ENCODE peak calls at places on chromosomes 12 and 14, in four cellular contexts. L, M, V and N are unnamed samples.
A peak's percentile ranks its signal among the peaks of the same experiment; 100 is the strongest.

GRCh38 chr12:1527789-1528188 is 66.6 kb downstream of the FBXL14 start:
- DNase-seq in L (no peak), M (peak; percentile 55), V (no peak), N (no peak)

GRCh38 chr14:32208490-32208889 is 5.4 kb upstream of the RNU6-8 start:
- DNase-seq in L (no peak), M (no peak), V (no peak), N (no peak)

GRCh38 chr14:56173360-56173922 is 55.2 kb downstream of the PELI2 start:
- DNase-seq in L (no peak), M (no peak), V (no peak), N (no peak)

GRCh38 chr14:53851394-53852056 is 105.1 kb downstream of the BMP4 start:
- DNase-seq in L (no peak), M (no peak), V (no peak), N (no peak)

GRCh38 chr14:79375336-79375735 is 836.0 kb downstream of the DIO2 start:
- DNase-seq in L (no peak), M (no peak), V (no peak), N (no peak)

GRCh38 chr14:96364911-96365310 is 1.6 kb downstream of the GSKIP start:
- DNase-seq in L (no peak), M (no peak), V (no peak), N (no peak)

GRCh38 chr14:61555056-61555838 is 140.1 kb upstream of the HIF1A start:
- DNase-seq in L (no peak), M (peak; percentile 36), V (no peak), N (no peak)

GRCh38 chr12:24947541-24948451 is 1.1 kb downstream of the BCAT1 start:
- DNase-seq in L (no peak), M (peak; percentile 35), V (no peak), N (no peak)

GRCh38 chr14:74964787-74965769 is 9.7 kb upstream of the PGF start:
- DNase-seq in L (no peak), M (peak; percentile 62), V (no peak), N (no peak)

GRCh38 chr14:91185721-91186120 is 58.8 kb downstream of the GPR68 start:
- DNase-seq in L (no peak), M (peak; percentile 48), V (no peak), N (no peak)

GRCh38 chr12:57152408-57153038 is 5.1 kb upstream of the LRP1-AS start:
- DNase-seq in L (peak; percentile 67), M (peak; percentile 89), V (no peak), N (no peak)

GRCh38 chr14:105853907-105854599 is 327.7 kb downstream of the TMEM121 start:
- DNase-seq in L (peak; percentile 25), M (no peak), V (no peak), N (no peak)

GRCh38 chr12:79886917-79887519 is 47.9 kb downstream of the PPP1R12A start:
- DNase-seq in L (no peak), M (peak; percentile 80), V (no peak), N (no peak)

GRCh38 chr14:62015945-62016344 is 253.7 kb downstream of the SNAPC1 start:
- DNase-seq in L (no peak), M (no peak), V (no peak), N (no peak)

GRCh38 chr12:39102474-39103209 is 197.3 kb upstream of the CPNE8 start:
- DNase-seq in L (no peak), M (peak; percentile 70), V (no peak), N (no peak)

GRCh38 chr12:127149226-127149964 is 1117.6 kb upstream of the TMEM132C start:
- DNase-seq in L (no peak), M (peak; percentile 92), V (no peak), N (no peak)

GRCh38 chr14:70857499-70857895 is 48.2 kb upstream of the MAP3K9 start:
- DNase-seq in L (no peak), M (no peak), V (no peak), N (no peak)

GRCh38 chr14:21987937-21988336 is 314.3 kb upstream of the OR4E1 start:
- DNase-seq in L (no peak), M (peak; percentile 2), V (no peak), N (no peak)

GRCh38 chr12:9634177-9634803 is 26.6 kb upstream of the KLRB1 start:
- DNase-seq in L (no peak), M (peak; percentile 74), V (no peak), N (no peak)

GRCh38 chr12:3077572-3078081 is 448 bp downstream of the TSPAN9 start:
- DNase-seq in L (peak; percentile 75), M (peak; percentile 69), V (no peak), N (no peak)

GRCh38 chr12:69042970-69043369 is 110.0 kb upstream of the CPM start:
- DNase-seq in L (no peak), M (no peak), V (no peak), N (no peak)

GRCh38 chr12:106135075-106135474 is 3.7 kb downstream of the NUAK1 start:
- DNase-seq in L (no peak), M (peak; percentile 74), V (no peak), N (no peak)

GRCh38 chr14:60753264-60754126 is 18.9 kb downstream of the MNAT1 start:
- DNase-seq in L (no peak), M (no peak), V (no peak), N (no peak)

GRCh38 chr12:101018540-101018939 is 191.5 kb downstream of the SLC5A8 start:
- DNase-seq in L (no peak), M (peak; percentile 81), V (no peak), N (no peak)

GRCh38 chr12:47885012-47885501 is 19.7 kb downstream of the VDR start:
- DNase-seq in L (no peak), M (no peak), V (no peak), N (no peak)

GRCh38 chr12:121712462-121713256 is at the start of gene TMEM120B:
- DNase-seq in L (peak; percentile 92), M (peak; percentile 63), V (peak; percentile 86), N (peak; percentile 88)

GRCh38 chr12:121705514-121705913 is 7.0 kb upstream of the TMEM120B start:
- DNase-seq in L (no peak), M (no peak), V (no peak), N (no peak)

GRCh38 chr12:121711925-121712461 is 559 bp upstream of the TMEM120B start:
- DNase-seq in L (no peak), M (peak; percentile 33), V (no peak), N (no peak)

GRCh38 chr12:121708313-121709063 is 4.1 kb upstream of the TMEM120B start:
- DNase-seq in L (no peak), M (no peak), V (no peak), N (no peak)

GRCh38 chr12:121709478-121709890 is 3.1 kb upstream of the TMEM120B start:
- DNase-seq in L (no peak), M (peak; percentile 61), V (no peak), N (no peak)
- TF ChIP-seq CTCF in L (no peak), M (no peak), V (no peak), N (no peak)

DNA sequence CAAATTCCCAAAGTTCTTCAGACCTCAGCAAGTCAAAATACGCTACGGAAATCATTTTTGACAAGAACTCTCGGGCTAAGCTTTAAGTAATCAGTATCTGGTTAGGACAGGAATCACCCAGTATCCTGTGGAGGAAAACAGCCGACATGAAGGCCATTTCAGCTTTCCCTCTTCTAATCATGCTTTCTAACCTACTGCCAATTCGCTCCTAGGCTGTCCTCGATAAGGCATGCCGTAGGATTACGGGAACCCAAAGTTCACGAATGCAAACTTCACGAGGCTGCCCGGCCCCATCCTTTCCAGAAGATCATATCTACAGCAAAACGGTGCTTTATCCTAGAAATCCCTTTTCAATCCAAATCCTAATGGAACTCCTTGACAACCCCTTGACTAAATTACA is 81.9 kb upstream of the PTPRB start:
- DNase-seq in L (no peak), M (no peak), V (no peak), N (no peak)
- TF ChIP-seq CTCF in L (no peak), M (no peak), V (no peak), N (no peak)

GRCh38 chr14:77290705-77291104 is 19.7 kb upstream of the NGB start:
- DNase-seq in L (no peak), M (peak; percentile 14), V (no peak), N (no peak)
- TF ChIP-seq CTCF in L (no peak), M (peak; percentile 10), V (no peak), N (peak; percentile 40)

GRCh38 chr12:89709157-89709993 is 737 bp upstream of the ATP2B1 start:
- DNase-seq in L (peak; percentile 98), M (peak; percentile 99), V (peak; percentile 97), N (peak; percentile 99)
- TF ChIP-seq CTCF in L (no peak), M (no peak), V (no peak), N (no peak)

GRCh38 chr12:11621797-11622423 is 27.6 kb upstream of the ETV6 start:
- DNase-seq in L (no peak), M (no peak), V (no peak), N (no peak)

GRCh38 chr12:11624126-11624525 is 25.3 kb upstream of the ETV6 start:
- DNase-seq in L (no peak), M (no peak), V (no peak), N (no peak)

GRCh38 chr12:11628353-11628752 is 21.1 kb upstream of the ETV6 start:
- DNase-seq in L (no peak), M (no peak), V (no peak), N (no peak)

GRCh38 chr12:11623382-11623781 is 26.1 kb upstream of the ETV6 start:
- DNase-seq in L (no peak), M (no peak), V (no peak), N (no peak)

DNA sequence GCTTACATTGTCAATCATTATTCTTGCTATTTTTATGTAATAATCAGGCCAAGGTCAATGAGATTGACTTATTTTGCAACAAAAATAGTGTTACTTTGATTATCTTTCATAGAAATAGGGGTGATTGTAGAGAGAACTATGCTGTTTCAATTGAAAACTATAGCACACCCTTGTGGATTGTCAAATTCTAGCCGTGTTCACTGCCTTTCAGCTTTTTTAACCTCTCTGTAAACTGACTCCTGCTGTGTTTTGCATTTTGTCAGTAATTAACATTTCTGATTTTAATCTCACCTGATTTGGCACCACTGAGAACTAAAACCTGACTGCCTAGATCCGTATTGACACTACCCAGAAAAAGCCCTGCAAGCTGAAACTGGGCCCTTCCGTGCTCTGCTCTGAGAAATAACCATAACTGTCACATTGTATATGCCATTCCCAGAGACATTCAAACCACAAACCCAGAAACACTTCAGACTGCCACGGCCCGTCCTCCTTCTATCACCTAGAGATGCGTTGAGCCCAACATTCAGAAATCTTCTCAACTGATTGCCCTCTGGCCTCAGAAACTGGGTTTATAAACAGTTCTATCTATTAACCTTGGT is 26.6 kb upstream of the ETV6 start:
- DNase-seq in L (no peak), M (no peak), V (no peak), N (no peak)
- TF ChIP-seq CTCF in L (no peak), M (no peak), V (no peak), N (no peak)

GRCh38 chr12:115433014-115433634 is 749.1 kb upstream of the TBX3 start:
- DNase-seq in L (no peak), M (no peak), V (no peak), N (no peak)

GRCh38 chr12:115440438-115440837 is 756.5 kb upstream of the TBX3 start:
- DNase-seq in L (no peak), M (peak; percentile 61), V (no peak), N (no peak)

GRCh38 chr12:115439008-115439601 is 755.1 kb upstream of the TBX3 start:
- DNase-seq in L (no peak), M (no peak), V (no peak), N (no peak)

GRCh38 chr12:115438314-115438713 is 754.3 kb upstream of the TBX3 start:
- DNase-seq in L (no peak), M (no peak), V (no peak), N (no peak)

GRCh38 chr12:115437061-115437567 is 753.1 kb upstream of the TBX3 start:
- DNase-seq in L (no peak), M (peak; percentile 55), V (no peak), N (no peak)
- TF ChIP-seq CTCF in L (no peak), M (no peak), V (no peak), N (no peak)